ENCODE peak calls at places on chromosome 21, in four cellular contexts. Y, R, B and T are unnamed samples.

GRCh38 chr21:37658994-37659458 is 257.2 kb downstream of the KCNJ6 start:
- DNase-seq in B (no peak), R (no peak), Y (no peak), T (peak)

GRCh38 chr21:46029201-46029924 is 47.8 kb downstream of the COL6A1 start:
- DNase-seq in B (no peak), Y (no peak), R (no peak), T (no peak)

GRCh38 chr21:35203093-35204021 is 154.3 kb upstream of the RUNX1 start:
- DNase-seq in B (no peak), R (no peak), Y (no peak), T (no peak)

GRCh38 chr21:31557956-31558838 is 101.3 kb upstream of the SOD1 start:
- DNase-seq in B (no peak), R (peak), Y (no peak), T (no peak)

GRCh38 chr21:35217504-35218060 is 168.5 kb upstream of the RUNX1 start:
- DNase-seq in R (no peak), B (peak), Y (no peak), T (no peak)

GRCh38 chr21:28091500-28091899 is 901.2 kb downstream of the LTN1 start:
- DNase-seq in R (no peak), B (no peak), Y (no peak), T (no peak)

GRCh38 chr21:25708467-25709065 is 26.1 kb downstream of the ATP5PF start:
- DNase-seq in R (peak), B (peak), Y (no peak), T (peak)

GRCh38 chr21:42641311-42642218 is 11.9 kb upstream of the PDE9A start:
- DNase-seq in R (peak), Y (no peak), B (no peak), T (no peak)

GRCh38 chr21:26965091-26965566 is 1.8 kb downstream of the ADAMTS5 start:
- DNase-seq in B (no peak), R (no peak), Y (no peak), T (no peak)

GRCh38 chr21:43287974-43288755 is 119.4 kb downstream of the CRYAA start:
- DNase-seq in Y (no peak), R (no peak), B (peak), T (no peak)

GRCh38 chr21:31161157-31161556 is 122.9 kb upstream of the KRTAP19-8 start:
- DNase-seq in B (no peak), Y (no peak), R (peak), T (no peak)

GRCh38 chr21:46289655-46290178 is 3.6 kb downstream of the YBEY start:
- DNase-seq in Y (no peak), R (no peak), B (no peak), T (no peak)

GRCh38 chr21:33684923-33685560 is 42.7 kb downstream of the ITSN1 start:
- DNase-seq in B (peak), R (no peak), Y (no peak), T (no peak)

GRCh38 chr21:33686386-33686785 is 44.1 kb downstream of the ITSN1 start:
- DNase-seq in R (no peak), Y (no peak), B (no peak), T (no peak)

GRCh38 chr21:33687634-33688033 is 45.3 kb downstream of the ITSN1 start:
- DNase-seq in R (no peak), B (peak), Y (no peak), T (no peak)

GRCh38 chr21:33684068-33684467 is 41.8 kb downstream of the ITSN1 start:
- DNase-seq in B (no peak), R (no peak), Y (no peak), T (no peak)

DNA sequence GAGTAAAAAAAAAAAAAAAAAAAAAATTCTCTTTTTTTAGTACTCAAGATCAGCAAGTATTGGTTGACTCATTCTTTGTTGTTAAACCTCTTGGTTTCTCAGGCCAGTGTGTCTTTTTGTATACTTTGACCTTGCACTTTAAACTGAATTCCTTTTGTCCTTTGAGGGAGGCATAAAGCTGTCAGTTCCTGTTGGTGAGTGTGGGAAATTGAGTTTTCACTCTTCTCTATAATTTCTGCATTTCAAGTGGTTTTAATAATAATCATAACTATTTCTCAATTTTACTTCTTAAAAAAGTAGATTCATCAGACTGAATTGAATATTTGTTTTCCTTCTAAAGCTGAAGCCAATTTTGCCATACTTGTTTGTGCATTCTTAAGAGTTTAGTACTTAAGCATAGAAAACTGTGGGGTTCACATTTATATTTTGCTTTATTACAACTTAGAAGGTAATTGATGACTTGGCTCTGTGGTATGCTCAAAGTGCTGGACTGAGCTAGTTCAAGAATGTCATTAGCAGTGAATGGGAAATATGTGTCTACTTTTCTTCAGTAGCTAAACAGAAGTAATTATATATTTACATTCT is 43.4 kb downstream of the ITSN1 start:
- DNase-seq in B (peak), R (no peak), Y (no peak), T (no peak)
- TF ChIP-seq USF2 in B (no peak), R (no peak), Y (no peak), T (no peak)

GRCh38 chr21:39251326-39251725 is 62.1 kb downstream of the BRWD1 start:
- DNase-seq in B (no peak), Y (no peak), R (no peak), T (no peak)
- TF ChIP-seq ZBTB33 in B (no peak), Y (no peak), R (no peak), T (no peak)

DNA sequence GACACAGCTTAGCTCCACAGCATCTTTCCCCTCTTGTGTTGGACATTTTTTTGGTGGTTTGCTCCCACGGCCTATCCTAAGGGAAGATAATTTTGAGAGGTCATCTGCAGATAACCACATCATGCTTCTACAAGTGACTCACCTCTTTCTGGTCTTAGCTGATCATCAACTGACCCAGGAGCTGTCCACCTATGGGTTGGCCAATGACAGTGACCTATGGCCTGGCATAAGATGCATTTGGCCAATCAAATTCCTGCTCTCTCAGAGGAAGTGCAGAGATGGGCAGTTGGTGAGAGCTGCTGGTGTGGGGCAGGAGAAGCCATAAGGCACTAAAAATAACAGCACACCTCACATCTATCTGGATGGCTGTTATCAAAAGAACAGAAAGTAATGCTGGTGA is 100.0 kb upstream of the CLDN14 start:
- DNase-seq in Y (no peak), R (no peak), B (no peak), T (no peak)
- TF ChIP-seq USF2 in Y (no peak), R (no peak), B (no peak), T (no peak)

DNA sequence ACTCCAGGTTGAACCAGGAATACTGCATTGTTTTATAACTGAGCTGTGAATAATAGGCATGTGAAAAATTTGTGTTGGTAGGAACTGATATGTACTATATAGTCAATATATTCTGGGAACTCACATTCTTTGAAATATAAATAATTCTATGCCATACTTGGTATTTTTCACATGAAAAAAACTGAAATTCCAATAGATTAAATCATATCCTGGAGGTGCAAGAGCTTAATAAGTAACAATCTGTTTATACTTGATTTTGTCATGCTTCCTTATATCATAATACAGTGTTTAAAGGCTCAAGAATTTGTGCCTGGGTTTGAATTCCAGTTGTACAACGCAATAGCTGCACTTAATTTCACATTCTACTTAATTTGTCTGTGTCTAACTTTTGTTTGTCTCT is 387.0 kb downstream of the USP25 start:
- DNase-seq in Y (no peak), B (no peak), R (no peak), T (no peak)
- TF ChIP-seq ZBTB33 in Y (no peak), B (no peak), R (no peak), T (no peak)

DNA sequence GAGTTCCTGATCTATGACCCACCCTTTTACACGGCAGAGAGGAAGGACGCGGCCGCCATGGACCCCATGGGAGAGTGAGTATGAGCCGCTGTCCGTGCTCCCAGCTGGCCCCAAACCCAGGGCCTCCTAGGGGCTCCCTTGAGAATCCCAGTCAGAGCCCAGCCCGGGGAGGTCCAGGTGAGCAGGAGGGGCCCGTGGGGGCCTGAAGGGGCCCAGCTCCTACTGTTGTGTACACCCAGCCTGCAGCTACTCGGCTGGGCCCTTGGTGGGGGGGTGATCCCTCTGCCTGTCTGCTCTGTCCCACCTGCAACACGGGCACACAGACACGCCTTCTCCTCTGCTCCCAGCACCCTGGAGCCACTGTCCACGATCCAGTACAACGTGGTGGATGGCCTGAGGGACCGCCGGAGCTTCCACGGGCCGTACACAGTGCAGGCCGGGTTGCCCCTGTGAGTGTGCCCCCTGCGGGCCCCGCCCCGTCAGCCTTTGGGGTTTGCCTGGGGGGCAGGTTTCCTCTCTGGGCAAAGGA is 28.6 kb upstream of the LRRC3 start:
- DNase-seq in R (no peak), B (no peak), Y (no peak), T (no peak)
- TF ChIP-seq USF2 in R (no peak), B (no peak), Y (no peak), T (no peak)